ENCODE peak calls at places on chromosomes 11 and 22, in seven cellular contexts. L is body of pancreas; K is occipital lobe; N is stimulated activated CD8-positive, alpha-beta memory T cell treated with anti-CD3 and anti-CD28 coated beads, Interleukin-15, amount 100 ng/mL, for 24 hours; G is NAMALWA; A is coronary artery; X is NCI-H1092 treated with DMSO at 0.1 percent for 48 hours. C is an unnamed sample.

GRCh38 chr11:23112987-23113886 is 253.0 kb upstream of the CCDC179 start:
- DNase-seq in L (peak; percentile 75), K (no peak), N (no peak), G (peak; percentile 45), A (no peak), X (peak; percentile 70), C (peak; percentile 32)

GRCh38 chr11:115912484-115912945 is 408.3 kb upstream of the CADM1 start:
- DNase-seq in L (no peak), K (no peak), N (no peak), G (peak; percentile 19), A (no peak), X (peak; percentile 75), C (peak; percentile 83)

GRCh38 chr11:76164081-76164480 is 42.2 kb downstream of the WNT11 start:
- DNase-seq in L (no peak), K (no peak), N (no peak), G (no peak), A (no peak), X (no peak), C (no peak)

GRCh38 chr11:73760066-73760679 is 701 bp downstream of the RAB6A start:
- DNase-seq in L (peak; percentile 47), K (no peak), N (no peak), G (no peak), A (peak; percentile 81), X (peak; percentile 30), C (peak; percentile 29)

GRCh38 chr22:46043816-46044717 is 67.1 kb upstream of the WNT7B start:
- DNase-seq in L (peak; percentile 62), K (no peak), N (no peak), G (no peak), A (peak; percentile 79), X (no peak), C (no peak)

GRCh38 chr11:11944444-11944843 is 64.0 kb downstream of the DKK3 start:
- DNase-seq in L (no peak), K (no peak), N (no peak), G (no peak), A (no peak), X (no peak), C (no peak)

GRCh38 chr11:69269388-69269787 is 24.6 kb upstream of the MYEOV start:
- DNase-seq in L (no peak), K (no peak), N (no peak), G (no peak), A (no peak), X (no peak), C (no peak)

GRCh38 chr11:50169634-50170033 is 137.0 kb downstream of the OR4C45 start:
- DNase-seq in L (no peak), K (no peak), N (no peak), G (no peak), A (no peak), X (no peak), C (no peak)

GRCh38 chr11:95453616-95454118 is 222.7 kb upstream of the SESN3 start:
- DNase-seq in L (peak; percentile 33), K (peak; percentile 59), N (no peak), G (no peak), A (peak; percentile 87), X (no peak), C (no peak)

GRCh38 chr11:125724125-125724524 is 22.0 kb upstream of the PATE1 start:
- DNase-seq in L (no peak), K (no peak), N (no peak), G (peak; percentile 38), A (no peak), X (peak; percentile 32), C (no peak)

GRCh38 chr11:10236850-10237249 is 57.2 kb downstream of the SBF2 start:
- DNase-seq in L (no peak), K (no peak), N (no peak), G (no peak), A (no peak), X (no peak), C (no peak)

GRCh38 chr22:20771918-20772625 is 1.8 kb upstream of the SERPIND1 start:
- DNase-seq in L (no peak), K (no peak), N (no peak), G (peak; percentile 15), A (no peak), X (no peak), C (no peak)

GRCh38 chr11:110092577-110093406 is at the start of gene ZC3H12C:
- DNase-seq in L (peak; percentile 88), K (peak; percentile 75), N (no peak), G (no peak), A (peak; percentile 91), X (peak; percentile 96), C (peak; percentile 88)

C was measured in GM12865.